ENCODE peak calls at places on chromosomes 16 and 17, in seven cellular contexts. One of them, this sample, is unnamed.

GRCh38 chr16:87145181-87146176 is 171.7 kb downstream of the C16orf95 start:
- DNase-seq in mesendoderm: peak; percentile 21
- DNase-seq in H1: no peak
- DNase-seq in H9: no peak
- DNase-seq in IMR-90: peak; percentile 46
- DNase-seq in mesenchymal stem cell: peak; percentile 72
- DNase-seq in neuronal stem cell: no peak
- DNase-seq in this sample: no peak

GRCh38 chr16:3553138-3553923 is 23.9 kb downstream of the NLRC3 start:
- DNase-seq in mesendoderm: peak; percentile 92
- DNase-seq in neuronal stem cell: no peak
- DNase-seq in IMR-90: peak; percentile 4
- DNase-seq in H1: peak; percentile 75
- DNase-seq in H9: peak; percentile 74
- DNase-seq in mesenchymal stem cell: no peak
- DNase-seq in this sample: no peak

GRCh38 chr17:14068542-14069250 is 608 bp upstream of the COX10 start:
- DNase-seq in mesenchymal stem cell: no peak
- DNase-seq in IMR-90: no peak
- DNase-seq in H1: no peak
- DNase-seq in H9: no peak
- DNase-seq in mesendoderm: no peak
- DNase-seq in neuronal stem cell: no peak
- DNase-seq in this sample: no peak

GRCh38 chr17:2475056-2475455 is 36.6 kb downstream of the METTL16 start:
- DNase-seq in IMR-90: no peak
- DNase-seq in mesendoderm: no peak
- DNase-seq in H9: no peak
- DNase-seq in H1: no peak
- DNase-seq in neuronal stem cell: no peak
- DNase-seq in mesenchymal stem cell: no peak
- DNase-seq in this sample: peak; percentile 96

GRCh38 chr17:5770556-5771270 is 186.4 kb upstream of the NLRP1 start:
- DNase-seq in IMR-90: no peak
- DNase-seq in H9: peak; percentile 67
- DNase-seq in mesendoderm: peak; percentile 42
- DNase-seq in neuronal stem cell: no peak
- DNase-seq in mesenchymal stem cell: no peak
- DNase-seq in H1: no peak
- DNase-seq in this sample: no peak

GRCh38 chr16:3022208-3022696 is 1.5 kb downstream of the HCFC1R1 start:
- DNase-seq in mesenchymal stem cell: peak; percentile 95
- DNase-seq in mesendoderm: peak; percentile 98
- DNase-seq in IMR-90: peak; percentile 95
- DNase-seq in H1: no peak
- DNase-seq in H9: peak; percentile 90
- DNase-seq in neuronal stem cell: peak; percentile 73
- DNase-seq in this sample: peak; percentile 92

GRCh38 chr17:3647769-3648540 is 11.4 kb downstream of the CTNS start:
- DNase-seq in H1: no peak
- DNase-seq in H9: peak; percentile 85
- DNase-seq in mesendoderm: peak; percentile 71
- DNase-seq in neuronal stem cell: no peak
- DNase-seq in mesenchymal stem cell: peak; percentile 60
- DNase-seq in IMR-90: peak; percentile 55
- DNase-seq in this sample: peak; percentile 60

GRCh38 chr17:50127661-50128361 is 2.1 kb downstream of the SAMD14 start:
- DNase-seq in neuronal stem cell: no peak
- DNase-seq in mesendoderm: peak; percentile 63
- DNase-seq in H9: no peak
- DNase-seq in IMR-90: peak; percentile 45
- DNase-seq in H1: no peak
- DNase-seq in mesenchymal stem cell: peak; percentile 51
- DNase-seq in this sample: no peak

GRCh38 chr16:12917653-12918052 is 16.3 kb downstream of the SHISA9 start:
- DNase-seq in mesendoderm: peak; percentile 39
- DNase-seq in IMR-90: no peak
- DNase-seq in H1: no peak
- DNase-seq in H9: no peak
- DNase-seq in mesenchymal stem cell: no peak
- DNase-seq in neuronal stem cell: no peak
- DNase-seq in this sample: no peak

GRCh38 chr17:29683481-29683880 is 60.8 kb upstream of the CORO6 start:
- DNase-seq in IMR-90: no peak
- DNase-seq in H1: no peak
- DNase-seq in H9: no peak
- DNase-seq in mesenchymal stem cell: no peak
- DNase-seq in mesendoderm: no peak
- DNase-seq in neuronal stem cell: no peak
- DNase-seq in this sample: peak; percentile 61

GRCh38 chr16:89993377-89993776 is 25.9 kb downstream of the DBNDD1 start:
- DNase-seq in IMR-90: no peak
- DNase-seq in H1: no peak
- DNase-seq in H9: no peak
- DNase-seq in mesendoderm: no peak
- DNase-seq in neuronal stem cell: no peak
- DNase-seq in mesenchymal stem cell: no peak
- DNase-seq in this sample: no peak

GRCh38 chr17:40556198-40556661 is 9.0 kb downstream of the CCR7 start:
- DNase-seq in mesendoderm: no peak
- DNase-seq in H9: no peak
- DNase-seq in IMR-90: no peak
- DNase-seq in H1: no peak
- DNase-seq in mesenchymal stem cell: no peak
- DNase-seq in neuronal stem cell: no peak
- DNase-seq in this sample: no peak

GRCh38 chr17:47276868-47277267 is 23.2 kb downstream of the ITGB3 start:
- DNase-seq in H9: peak; percentile 77
- DNase-seq in H1: no peak
- DNase-seq in mesendoderm: peak; percentile 90
- DNase-seq in IMR-90: peak; percentile 73
- DNase-seq in neuronal stem cell: no peak
- DNase-seq in mesenchymal stem cell: peak; percentile 78
- DNase-seq in this sample: peak; percentile 52

DNA sequence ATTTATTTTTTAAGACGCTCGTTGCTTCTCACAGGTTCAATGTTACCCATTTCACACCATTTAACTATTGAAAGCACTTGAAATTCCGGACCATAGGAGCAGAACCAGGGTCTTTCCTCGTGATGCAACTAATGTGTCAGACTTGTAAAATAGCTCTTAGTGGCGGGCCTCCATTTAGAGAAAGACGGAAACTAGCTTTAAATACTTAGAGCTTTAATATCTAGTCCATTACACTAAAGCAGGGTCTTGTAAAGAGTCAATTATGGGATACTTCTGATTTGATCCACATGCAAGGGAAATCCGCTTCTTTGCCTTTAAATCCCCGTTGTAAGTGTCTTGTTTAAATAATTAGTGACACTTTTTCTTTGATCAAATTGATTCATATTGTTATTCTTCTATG is 56.6 kb downstream of the NACA2 start:
- DNase-seq in IMR-90: no peak
- DNase-seq in neuronal stem cell: no peak
- DNase-seq in H1: no peak
- DNase-seq in mesendoderm: peak; percentile 43
- DNase-seq in H9: no peak
- DNase-seq in mesenchymal stem cell: no peak
- DNase-seq in this sample: no peak
- H3K23ac ChIP-seq in IMR-90: no peak overlapping the region
- H3K23ac ChIP-seq in neuronal stem cell: no peak overlapping the region
- H3K23ac ChIP-seq in H1: no peak overlapping the region
- H3K23ac ChIP-seq in mesendoderm: no peak overlapping the region
- H3K23ac ChIP-seq in H9: no peak overlapping the region
- H3K23ac ChIP-seq in mesenchymal stem cell: no peak overlapping the region
- H3K23ac ChIP-seq in this sample: no peak overlapping the region

DNA sequence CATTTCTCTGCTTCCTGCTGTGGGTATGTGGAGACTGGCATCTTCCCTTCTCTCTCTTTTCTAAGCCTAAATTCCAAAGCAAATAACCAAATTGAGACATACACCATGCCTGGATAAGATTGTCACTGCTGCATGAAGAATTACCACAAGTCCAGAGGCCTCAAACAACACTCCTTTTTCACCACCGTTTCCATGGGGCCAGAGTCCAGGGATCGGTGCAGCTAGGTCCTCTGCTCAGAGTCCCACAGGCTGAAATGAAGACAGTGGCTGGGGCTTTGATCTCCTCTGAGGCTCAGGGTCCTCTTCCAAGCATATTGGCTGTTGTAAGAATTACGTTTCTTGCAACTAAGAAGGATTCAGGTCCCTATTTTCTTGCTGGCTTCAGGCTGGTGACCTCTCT is 130.4 kb downstream of the SLC39A11 start:
- DNase-seq in neuronal stem cell: no peak
- DNase-seq in IMR-90: no peak
- DNase-seq in mesenchymal stem cell: no peak
- DNase-seq in mesendoderm: no peak
- DNase-seq in H1: no peak
- DNase-seq in H9: no peak
- DNase-seq in this sample: no peak
- H3K23ac ChIP-seq in neuronal stem cell: no peak overlapping the region
- H3K23ac ChIP-seq in IMR-90: no peak overlapping the region
- H3K23ac ChIP-seq in mesenchymal stem cell: no peak overlapping the region
- H3K23ac ChIP-seq in mesendoderm: no peak overlapping the region
- H3K23ac ChIP-seq in H1: no peak overlapping the region
- H3K23ac ChIP-seq in H9: no peak overlapping the region
- H3K23ac ChIP-seq in this sample: no peak overlapping the region

GRCh38 chr16:49699718-49700117 is 156.2 kb downstream of the ZNF423 start:
- DNase-seq in neuronal stem cell: no peak
- DNase-seq in H1: no peak
- DNase-seq in mesenchymal stem cell: no peak
- DNase-seq in IMR-90: no peak
- DNase-seq in H9: no peak
- DNase-seq in mesendoderm: peak; percentile 16
- DNase-seq in this sample: no peak
- H3K23ac ChIP-seq in neuronal stem cell: no peak overlapping the region
- H3K23ac ChIP-seq in H1: no peak overlapping the region
- H3K23ac ChIP-seq in mesenchymal stem cell: no peak overlapping the region
- H3K23ac ChIP-seq in IMR-90: no peak overlapping the region
- H3K23ac ChIP-seq in H9: no peak overlapping the region
- H3K23ac ChIP-seq in mesendoderm: no peak overlapping the region
- H3K23ac ChIP-seq in this sample: no peak overlapping the region

GRCh38 chr17:80058311-80058955 is 22.0 kb downstream of the CCDC40 start:
- DNase-seq in IMR-90: no peak
- DNase-seq in mesendoderm: no peak
- DNase-seq in H9: no peak
- DNase-seq in neuronal stem cell: no peak
- DNase-seq in mesenchymal stem cell: no peak
- DNase-seq in H1: no peak
- DNase-seq in this sample: no peak
- H3K23ac ChIP-seq in IMR-90: no peak overlapping the region
- H3K23ac ChIP-seq in mesendoderm: no peak overlapping the region
- H3K23ac ChIP-seq in H9: no peak overlapping the region
- H3K23ac ChIP-seq in neuronal stem cell: peak overlapping the region; percentile 22
- H3K23ac ChIP-seq in mesenchymal stem cell: no peak overlapping the region
- H3K23ac ChIP-seq in H1: no peak overlapping the region
- H3K23ac ChIP-seq in this sample: no peak overlapping the region

GRCh38 chr17:79991924-79992656 is 43.6 kb downstream of the TBC1D16 start:
- DNase-seq in IMR-90: peak; percentile 38
- DNase-seq in mesenchymal stem cell: peak; percentile 46
- DNase-seq in H1: no peak
- DNase-seq in neuronal stem cell: no peak
- DNase-seq in mesendoderm: peak; percentile 31
- DNase-seq in H9: peak; percentile 56
- DNase-seq in this sample: no peak
- H3K23ac ChIP-seq in IMR-90: peak overlapping the region; percentile 91
- H3K23ac ChIP-seq in mesenchymal stem cell: no peak overlapping the region
- H3K23ac ChIP-seq in H1: no peak overlapping the region
- H3K23ac ChIP-seq in neuronal stem cell: no peak overlapping the region
- H3K23ac ChIP-seq in mesendoderm: no peak overlapping the region
- H3K23ac ChIP-seq in H9: no peak overlapping the region
- H3K23ac ChIP-seq in this sample: no peak overlapping the region

GRCh38 chr17:31697838-31698237 is 161.2 kb downstream of the COPRS start:
- DNase-seq in IMR-90: no peak
- DNase-seq in mesendoderm: peak; percentile 67
- DNase-seq in mesenchymal stem cell: no peak
- DNase-seq in neuronal stem cell: no peak
- DNase-seq in H1: no peak
- DNase-seq in H9: no peak
- DNase-seq in this sample: peak; percentile 50

GRCh38 chr17:31696184-31696602 is 162.9 kb downstream of the COPRS start:
- DNase-seq in H9: peak; percentile 60
- DNase-seq in mesenchymal stem cell: peak; percentile 87
- DNase-seq in mesendoderm: peak; percentile 88
- DNase-seq in H1: no peak
- DNase-seq in neuronal stem cell: peak; percentile 74
- DNase-seq in IMR-90: peak; percentile 88
- DNase-seq in this sample: peak; percentile 86

GRCh38 chr17:31696703-31697325 is 162.2 kb downstream of the COPRS start:
- DNase-seq in mesenchymal stem cell: no peak
- DNase-seq in mesendoderm: no peak
- DNase-seq in neuronal stem cell: no peak
- DNase-seq in IMR-90: no peak
- DNase-seq in H1: no peak
- DNase-seq in H9: no peak
- DNase-seq in this sample: no peak

GRCh38 chr17:31693433-31694210 is 165.4 kb downstream of the COPRS start:
- DNase-seq in neuronal stem cell: no peak
- DNase-seq in H9: no peak
- DNase-seq in H1: no peak
- DNase-seq in mesenchymal stem cell: peak; percentile 33
- DNase-seq in mesendoderm: no peak
- DNase-seq in IMR-90: no peak
- DNase-seq in this sample: no peak

GRCh38 chr17:31695456-31696090 is 163.5 kb downstream of the COPRS start:
- DNase-seq in H1: no peak
- DNase-seq in mesenchymal stem cell: peak; percentile 66
- DNase-seq in neuronal stem cell: no peak
- DNase-seq in IMR-90: peak; percentile 50
- DNase-seq in H9: no peak
- DNase-seq in mesendoderm: no peak
- DNase-seq in this sample: peak; percentile 44
- H3K23ac ChIP-seq in H1: no peak overlapping the region
- H3K23ac ChIP-seq in mesenchymal stem cell: no peak overlapping the region
- H3K23ac ChIP-seq in neuronal stem cell: no peak overlapping the region
- H3K23ac ChIP-seq in IMR-90: peak overlapping the region; percentile 57
- H3K23ac ChIP-seq in H9: no peak overlapping the region
- H3K23ac ChIP-seq in mesendoderm: no peak overlapping the region
- H3K23ac ChIP-seq in this sample: no peak overlapping the region

GRCh38 chr17:1461193-1461944 is 5.3 kb upstream of the CRK start:
- DNase-seq in neuronal stem cell: no peak
- DNase-seq in H9: no peak
- DNase-seq in mesendoderm: peak; percentile 51
- DNase-seq in IMR-90: no peak
- DNase-seq in mesenchymal stem cell: no peak
- DNase-seq in H1: no peak
- DNase-seq in this sample: no peak
- H3K23ac ChIP-seq in neuronal stem cell: no peak overlapping the region
- H3K23ac ChIP-seq in H9: no peak overlapping the region
- H3K23ac ChIP-seq in mesendoderm: no peak overlapping the region
- H3K23ac ChIP-seq in IMR-90: no peak overlapping the region
- H3K23ac ChIP-seq in mesenchymal stem cell: no peak overlapping the region
- H3K23ac ChIP-seq in H1: no peak overlapping the region
- H3K23ac ChIP-seq in this sample: no peak overlapping the region

DNA sequence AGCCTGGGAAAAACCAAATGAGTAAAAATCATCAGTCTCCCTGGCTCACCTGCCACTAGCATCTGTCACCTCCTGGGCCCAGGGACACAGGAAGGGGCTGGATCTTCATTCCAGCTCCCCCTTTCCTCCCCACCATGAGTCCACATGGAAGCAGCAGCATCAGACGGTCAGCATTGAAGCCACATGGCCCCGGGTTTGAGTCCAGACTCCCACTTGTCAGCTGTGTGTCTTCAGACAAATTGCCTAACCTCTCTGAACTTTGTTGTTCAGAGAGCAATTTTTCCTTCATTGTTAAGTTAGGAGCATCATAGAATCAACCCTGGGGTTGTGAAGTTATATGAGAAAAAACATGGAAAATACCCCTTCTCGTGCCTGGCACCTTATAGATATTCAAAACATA is 10.7 kb downstream of the CACNG4 start:
- DNase-seq in mesendoderm: no peak
- DNase-seq in H1: no peak
- DNase-seq in mesenchymal stem cell: no peak
- DNase-seq in H9: no peak
- DNase-seq in IMR-90: no peak
- DNase-seq in neuronal stem cell: no peak
- DNase-seq in this sample: no peak
- H3K23ac ChIP-seq in mesendoderm: no peak overlapping the region
- H3K23ac ChIP-seq in H1: no peak overlapping the region
- H3K23ac ChIP-seq in mesenchymal stem cell: no peak overlapping the region
- H3K23ac ChIP-seq in H9: no peak overlapping the region
- H3K23ac ChIP-seq in IMR-90: no peak overlapping the region
- H3K23ac ChIP-seq in neuronal stem cell: no peak overlapping the region
- H3K23ac ChIP-seq in this sample: no peak overlapping the region

This sample was measured in trophoblast cell.